ENCODE peak calls at places on chromosomes 13 and 19, in four cellular contexts. R, P, Z and K are unnamed samples.

GRCh38 chr13:108102771-108103170 is 112.6 kb downstream of the LIG4 start:
- DNase-seq in R (no peak), P (no peak), Z (no peak), K (no peak)

GRCh38 chr13:43905435-43906031 is 25.8 kb downstream of the LACC1 start:
- DNase-seq in R (peak; percentile 12), P (no peak), Z (no peak), K (peak; percentile 82)

GRCh38 chr13:20686863-20687579 is 16.5 kb upstream of the IL17D start:
- DNase-seq in R (no peak), P (no peak), Z (no peak), K (no peak)

GRCh38 chr13:92303428-92303827 is 905.0 kb downstream of the GPC5 start:
- DNase-seq in R (no peak), P (no peak), Z (no peak), K (no peak)

GRCh38 chr19:8811315-8812172 is 20.6 kb downstream of the ZNF558 start:
- DNase-seq in R (no peak), P (no peak), Z (no peak), K (peak; percentile 28)

GRCh38 chr13:51879133-51879532 is 17.4 kb downstream of the CCDC70 start:
- DNase-seq in R (no peak), P (no peak), Z (no peak), K (no peak)

GRCh38 chr19:38070573-38070972 is 153.4 kb downstream of the DPF1 start:
- DNase-seq in R (no peak), P (no peak), Z (no peak), K (peak; percentile 57)

GRCh38 chr13:94829801-94830200 is 117.5 kb upstream of the SOX21 start:
- DNase-seq in R (no peak), P (no peak), Z (no peak), K (no peak)

GRCh38 chr19:34241513-34242337 is 12.6 kb upstream of the GARRE1 start:
- DNase-seq in R (no peak), P (no peak), Z (peak; percentile 28), K (no peak)

DNA sequence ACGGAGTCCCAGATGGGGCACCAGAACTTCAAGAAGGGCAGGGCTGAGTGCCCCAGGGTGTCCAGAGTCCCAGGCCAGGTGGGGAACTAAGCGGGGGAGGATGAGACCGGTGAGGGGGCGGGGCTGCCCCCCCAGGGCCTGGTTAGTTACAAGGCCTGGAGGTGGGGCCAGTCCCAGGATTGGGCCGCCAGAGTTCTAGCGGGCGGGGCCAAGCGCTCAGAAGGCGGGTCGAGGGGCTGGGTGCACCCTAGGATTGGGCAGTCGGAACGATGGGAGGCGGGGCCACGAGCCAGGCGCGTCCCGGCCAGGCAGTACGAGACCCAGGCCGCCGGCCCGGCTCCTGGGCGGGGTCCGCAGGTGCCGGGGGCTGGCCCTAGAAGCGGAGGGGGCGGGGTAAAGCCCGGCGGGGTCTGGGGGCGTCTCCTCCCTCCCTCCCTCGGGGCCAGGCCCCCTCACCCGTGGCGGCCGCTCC is 571 bp downstream of the ZNF653 start:
- DNase-seq in R (peak; percentile 89), P (peak; percentile 98), Z (peak; percentile 97), K (peak; percentile 95)
- TF ChIP-seq CTCF in R (no peak), P (peak; percentile 8), Z (no peak), K (no peak)

GRCh38 chr19:16328824-16329482 is 4.3 kb downstream of the KLF2 start:
- DNase-seq in R (no peak), P (peak; percentile 47), Z (no peak), K (peak; percentile 47)
- H3K4me3 ChIP-seq in R (no peak overlapping the region), P (peak overlapping the region; percentile 64), Z (no peak overlapping the region), K (no peak overlapping the region)

GRCh38 chr13:98536729-98537128 is 40.2 kb downstream of the STK24 start:
- DNase-seq in R (no peak), P (no peak), Z (no peak), K (no peak)

GRCh38 chr13:98535501-98536357 is 41.2 kb downstream of the STK24 start:
- DNase-seq in R (no peak), P (no peak), Z (no peak), K (peak; percentile 28)

GRCh38 chr13:98537740-98538139 is 39.2 kb downstream of the STK24 start:
- DNase-seq in R (no peak), P (no peak), Z (no peak), K (no peak)

GRCh38 chr13:98539655-98540054 is 37.3 kb downstream of the STK24 start:
- DNase-seq in R (no peak), P (no peak), Z (no peak), K (peak; percentile 39)

GRCh38 chr13:98537306-98537705 is 39.6 kb downstream of the STK24 start:
- DNase-seq in R (no peak), P (no peak), Z (no peak), K (no peak)
- TF ChIP-seq CTCF in R (no peak), P (no peak), Z (no peak), K (no peak)

DNA sequence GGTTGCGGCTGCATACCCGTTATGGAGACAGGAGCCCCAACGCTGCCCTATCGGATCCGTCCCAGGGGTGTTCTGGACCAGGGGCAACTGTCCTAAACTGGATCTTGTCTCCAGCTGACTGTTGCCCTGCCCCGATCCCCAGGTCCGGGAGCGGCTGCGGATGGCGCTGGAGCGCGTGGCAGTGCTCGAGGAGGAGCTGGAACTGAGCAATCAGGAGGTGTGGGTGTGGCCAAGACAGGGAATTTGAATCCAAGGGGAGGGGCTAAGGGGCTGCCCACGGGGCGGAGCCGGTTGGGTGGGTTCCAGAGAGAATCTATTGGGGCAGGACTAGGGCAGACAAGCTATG is 9.9 kb downstream of the PPFIA3 start:
- DNase-seq in R (no peak), P (no peak), Z (no peak), K (no peak)
- H3K4me3 ChIP-seq in R (no peak overlapping the region), P (no peak overlapping the region), Z (no peak overlapping the region), K (no peak overlapping the region)

GRCh38 chr19:41265376-41266153 is 1.4 kb downstream of the HNRNPUL1 start:
- DNase-seq in R (no peak), P (no peak), Z (peak; percentile 32), K (peak; percentile 28)
- TF ChIP-seq CTCF in R (no peak), P (no peak), Z (no peak), K (no peak)

DNA sequence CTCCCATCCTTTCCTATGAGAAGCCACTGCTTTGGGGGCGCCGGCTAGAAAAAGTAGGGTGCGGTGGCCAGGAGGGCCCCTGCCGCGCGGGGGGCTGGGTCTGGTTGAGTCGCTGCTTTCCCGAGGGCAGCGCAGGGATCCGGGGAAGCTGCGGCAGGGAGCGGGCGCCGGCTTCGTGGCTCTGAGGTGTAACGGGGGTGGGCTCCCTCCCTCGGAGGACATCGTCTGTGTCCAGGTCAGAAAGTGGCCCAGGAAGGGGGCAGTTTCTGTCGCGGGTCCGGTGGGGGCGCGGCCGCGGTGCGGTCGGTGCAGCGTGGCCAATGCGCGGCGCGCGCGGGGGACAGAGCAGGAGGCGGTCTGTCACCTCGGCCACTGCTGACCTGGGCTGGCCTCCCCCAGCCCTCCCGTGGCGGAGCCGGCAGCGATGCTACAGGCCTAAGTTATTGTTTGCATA is 15.6 kb upstream of the NPAS1 start:
- DNase-seq in R (no peak), P (no peak), Z (no peak), K (no peak)
- H3K4me3 ChIP-seq in R (no peak overlapping the region), P (peak overlapping the region; percentile 43), Z (no peak overlapping the region), K (no peak overlapping the region)

GRCh38 chr19:45423033-45423588 is 606 bp downstream of the ERCC1 start:
- DNase-seq in R (no peak), P (no peak), Z (no peak), K (no peak)

GRCh38 chr19:45423589-45424190 is at the start of gene ERCC1:
- DNase-seq in R (peak; percentile 95), P (peak; percentile 94), Z (peak; percentile 95), K (peak; percentile 95)

GRCh38 chr19:45424191-45425058 is 708 bp upstream of the ERCC1 start:
- DNase-seq in R (peak; percentile 85), P (peak; percentile 60), Z (peak; percentile 68), K (peak; percentile 94)

DNA sequence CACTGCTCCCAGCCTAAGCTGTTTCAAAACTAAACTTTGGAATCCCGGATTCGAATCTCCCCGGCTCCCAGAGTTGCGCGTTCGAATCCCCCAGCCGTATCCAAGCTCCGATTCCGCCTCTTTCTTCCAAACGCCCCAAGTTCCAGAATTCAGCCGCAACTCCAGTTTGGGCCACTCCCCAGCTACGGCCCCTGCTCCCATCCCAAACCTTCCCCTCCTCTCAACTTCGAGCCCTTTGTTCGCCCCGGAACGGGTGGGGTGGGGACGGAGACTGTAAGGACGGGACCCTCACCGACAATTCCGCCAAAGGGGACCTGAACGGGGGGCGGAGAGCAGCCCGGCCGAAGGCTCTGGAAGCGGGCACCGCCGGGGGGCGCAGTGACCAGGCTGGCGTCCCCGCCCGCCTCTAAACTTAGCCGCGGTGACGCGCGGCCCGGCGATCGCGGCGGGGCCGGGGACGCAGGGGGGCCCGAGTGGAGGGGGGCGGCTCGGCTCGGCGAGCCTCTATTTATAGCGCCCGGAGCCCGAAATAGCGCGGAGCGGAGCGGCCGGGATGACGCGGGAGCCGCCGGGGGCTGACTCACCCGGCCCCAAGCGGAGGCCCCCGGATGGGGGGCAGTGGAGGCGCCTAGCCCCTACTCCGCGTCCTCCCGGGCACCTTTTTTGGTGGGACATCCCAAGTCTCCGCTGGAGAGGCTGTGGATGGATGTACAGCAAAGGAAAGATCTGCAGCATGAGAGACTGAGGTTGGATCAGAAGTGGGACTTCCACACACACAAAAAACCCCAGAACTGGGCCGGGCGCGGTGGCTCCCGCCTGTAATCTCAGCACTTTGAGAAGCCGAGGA is 4.9 kb upstream of the ERCC1 start:
- DNase-seq in R (no peak), P (peak; percentile 58), Z (peak; percentile 62), K (peak; percentile 64)
- TF ChIP-seq CTCF in R (peak; percentile 3), P (peak; percentile 30), Z (peak; percentile 47), K (peak; percentile 61)

GRCh38 chr13:41427700-41428099 is 29.6 kb upstream of the RGCC start:
- DNase-seq in R (no peak), P (no peak), Z (no peak), K (no peak)
- H3K4me3 ChIP-seq in R (no peak overlapping the region), P (peak overlapping the region; percentile 34), Z (no peak overlapping the region), K (peak overlapping the region; percentile 27)

GRCh38 chr19:5079410-5079774 is 110.5 kb downstream of the KDM4B start:
- DNase-seq in R (no peak), P (no peak), Z (no peak), K (no peak)
- TF ChIP-seq CTCF in R (no peak), P (no peak), Z (no peak), K (no peak)